ENCODE peak calls at places on chromosomes 5 and 9, in ten cellular contexts. R, F, X, B, T, D, M, Y, L and W are unnamed samples.

GRCh38 chr5:97125125-97125683 is 17.2 kb downstream of the LIX1 start:
- DNase-seq in R (no peak), F (no peak), X (no peak), B (no peak), T (no peak), D (no peak), M (no peak), Y (no peak), L (no peak), W (no peak)

GRCh38 chr5:77851229-77852067 is 75.3 kb upstream of the TBCA start:
- DNase-seq in R (peak), F (no peak), X (peak), B (no peak), T (no peak), D (peak), M (peak), Y (peak), L (no peak), W (no peak)

GRCh38 chr5:176810084-176810597 is at the start of gene UNC5A:
- DNase-seq in R (peak), F (no peak), X (peak), B (peak), T (no peak), D (peak), M (no peak), Y (no peak), L (no peak), W (no peak)

GRCh38 chr5:115375922-115376321 is 79.5 kb upstream of the CCDC112 start:
- DNase-seq in R (no peak), F (peak), X (no peak), B (no peak), T (no peak), D (no peak), M (no peak), Y (no peak), L (peak), W (no peak)

GRCh38 chr5:171736976-171737848 is 48.4 kb upstream of the SMIM23 start:
- DNase-seq in R (no peak), F (peak), X (peak), B (no peak), T (no peak), D (no peak), M (no peak), Y (no peak), L (peak), W (no peak)

GRCh38 chr5:118529361-118530154 is 458.8 kb downstream of the DTWD2 start:
- DNase-seq in R (no peak), F (no peak), X (no peak), B (no peak), T (no peak), D (no peak), M (no peak), Y (no peak), L (peak), W (no peak)

GRCh38 chr5:53023969-53024368 is 34.8 kb downstream of the ITGA2 start:
- DNase-seq in R (peak), F (no peak), X (peak), B (no peak), T (no peak), D (no peak), M (no peak), Y (no peak), L (no peak), W (no peak)

GRCh38 chr5:115366223-115366622 is 69.8 kb upstream of the CCDC112 start:
- DNase-seq in R (no peak), F (no peak), X (peak), B (no peak), T (no peak), D (no peak), M (peak), Y (no peak), L (peak), W (peak)

GRCh38 chr9:127567898-127568617 is 44.0 kb upstream of the STXBP1 start:
- DNase-seq in R (no peak), F (no peak), X (no peak), B (no peak), T (no peak), D (peak), M (no peak), Y (peak), L (no peak), W (no peak)

GRCh38 chr9:136318111-136318768 is 9.1 kb upstream of the GPSM1 start:
- DNase-seq in R (no peak), F (no peak), X (no peak), B (no peak), T (peak), D (no peak), M (no peak), Y (no peak), L (peak), W (no peak)

GRCh38 chr9:114425126-114425525 is 37.3 kb upstream of the AKNA start:
- DNase-seq in R (no peak), F (no peak), X (no peak), B (no peak), T (no peak), D (no peak), M (no peak), Y (no peak), L (no peak), W (no peak)

GRCh38 chr5:153968761-153969562 is 69.7 kb downstream of the FAM114A2 start:
- DNase-seq in R (no peak), F (no peak), X (no peak), B (no peak), T (no peak), D (no peak), M (no peak), Y (no peak), L (no peak), W (no peak)

GRCh38 chr5:71601222-71602026 is 14.3 kb downstream of the MCCC2 start:
- DNase-seq in R (peak), F (no peak), X (peak), B (peak), T (peak), D (peak), M (peak), Y (no peak), L (peak), W (peak)

GRCh38 chr5:180598797-180599589 is 7.7 kb upstream of the SCGB3A1 start:
- DNase-seq in R (peak), F (no peak), X (no peak), B (no peak), T (no peak), D (peak), M (peak), Y (peak), L (no peak), W (no peak)

GRCh38 chr9:8489845-8490244 is 690.3 kb upstream of the DMAC1 start:
- DNase-seq in R (no peak), F (no peak), X (no peak), B (no peak), T (no peak), D (no peak), M (no peak), Y (no peak), L (no peak), W (no peak)

GRCh38 chr9:107852891-107853290 is 363.3 kb upstream of the KLF4 start:
- DNase-seq in R (no peak), F (no peak), X (no peak), B (no peak), T (no peak), D (no peak), M (no peak), Y (no peak), L (no peak), W (no peak)

GRCh38 chr9:137280478-137281344 is 3.2 kb downstream of the TOR4A start:
- DNase-seq in R (peak), F (peak), X (no peak), B (no peak), T (no peak), D (peak), M (no peak), Y (no peak), L (peak), W (no peak)

GRCh38 chr5:124461110-124461509 is 285.3 kb downstream of the ZNF608 start:
- DNase-seq in R (no peak), F (no peak), X (no peak), B (no peak), T (no peak), D (no peak), M (no peak), Y (no peak), L (no peak), W (no peak)

GRCh38 chr9:113817171-113817570 is 58.9 kb upstream of the ZNF618 start:
- DNase-seq in R (no peak), F (no peak), X (no peak), B (no peak), T (no peak), D (no peak), M (no peak), Y (no peak), L (no peak), W (no peak)